ENCODE peak calls at places on chromosomes 7 and 10, in five cellular contexts. P, X, F, N and M are unnamed samples.
A peak's percentile ranks its signal among the peaks of the same experiment; 100 is the strongest.

GRCh38 chr7:50431316-50431715 is 18.8 kb downstream of the FIGNL1 start:
- DNase-seq in P (no peak), X (no peak), F (no peak), N (no peak), M (no peak)

GRCh38 chr7:4894482-4894881 is 11.0 kb upstream of the RADIL start:
- DNase-seq in P (no peak), X (no peak), F (no peak), N (no peak), M (no peak)

GRCh38 chr10:124450010-124450782 is at the start of gene NKX1-2:
- DNase-seq in P (no peak), X (no peak), F (no peak), N (no peak), M (no peak)

GRCh38 chr7:157474685-157475084 is 137.9 kb downstream of the DNAJB6 start:
- DNase-seq in P (no peak), X (peak; percentile 46), F (peak; percentile 26), N (no peak), M (peak; percentile 16)

GRCh38 chr7:69683002-69683401 is 84.7 kb downstream of the AUTS2 start:
- DNase-seq in P (no peak), X (no peak), F (peak; percentile 26), N (no peak), M (no peak)

GRCh38 chr7:31111109-31111451 is 59.0 kb downstream of the ADCYAP1R1 start:
- DNase-seq in P (no peak), X (no peak), F (no peak), N (no peak), M (no peak)

GRCh38 chr7:16926283-16926682 is 44.5 kb upstream of the AGR3 start:
- DNase-seq in P (peak; percentile 69), X (no peak), F (no peak), N (no peak), M (peak; percentile 41)

GRCh38 chr7:112201421-112201820 is 4.8 kb downstream of the DOCK4 start:
- DNase-seq in P (peak; percentile 71), X (no peak), F (no peak), N (no peak), M (no peak)

GRCh38 chr10:119653209-119653608 is 2.0 kb downstream of the BAG3 start:
- DNase-seq in P (no peak), X (no peak), F (no peak), N (no peak), M (no peak)

GRCh38 chr10:69709366-69709941 is 79.4 kb downstream of the FAM241B start:
- DNase-seq in P (no peak), X (no peak), F (no peak), N (no peak), M (no peak)

GRCh38 chr7:105769951-105770628 is 106.3 kb downstream of the ATXN7L1 start:
- DNase-seq in P (peak; percentile 19), X (no peak), F (no peak), N (no peak), M (no peak)

GRCh38 chr10:62732841-62733653 is 71.5 kb upstream of the ADO start:
- DNase-seq in P (peak; percentile 61), X (no peak), F (no peak), N (no peak), M (no peak)

GRCh38 chr7:96407427-96407826 is 85.5 kb upstream of the SLC25A13 start:
- DNase-seq in P (no peak), X (no peak), F (no peak), N (no peak), M (no peak)

GRCh38 chr10:100516847-100517246 is 2.8 kb downstream of the SEC31B start:
- DNase-seq in P (no peak), X (no peak), F (no peak), N (no peak), M (no peak)
- TF ChIP-seq CTCF in P (peak; percentile 37), X (peak; percentile 45), F (no peak), N (no peak), M (no peak)

GRCh38 chr10:95963202-95963991 is 55.6 kb downstream of the CC2D2B start:
- DNase-seq in P (no peak), X (no peak), F (no peak), N (no peak), M (no peak)
- H3K4me3 ChIP-seq in P (no peak overlapping the region), X (no peak overlapping the region), F (no peak overlapping the region), N (no peak overlapping the region), M (no peak overlapping the region)

GRCh38 chr7:56051339-56052191 is at the start of the genes CCT6A and PSPH:
- DNase-seq in P (peak; percentile 99), X (peak; percentile 95), F (peak; percentile 98), N (peak; percentile 98), M (peak; percentile 99)

GRCh38 chr7:56053993-56054392 is 2.4 kb downstream of the CCT6A start:
- DNase-seq in P (no peak), X (no peak), F (no peak), N (no peak), M (no peak)

GRCh38 chr7:56051053-56051338 is 248 bp downstream of the PSPH start:
- DNase-seq in P (no peak), X (no peak), F (no peak), N (no peak), M (no peak)

GRCh38 chr7:56048245-56048644 is 3.0 kb downstream of the PSPH start:
- DNase-seq in P (no peak), X (no peak), F (no peak), N (no peak), M (no peak)

GRCh38 chr7:56053379-56053778 is 1.8 kb downstream of the CCT6A start:
- DNase-seq in P (no peak), X (no peak), F (no peak), N (no peak), M (no peak)
- TF ChIP-seq CTCF in P (no peak), X (no peak), F (no peak), N (no peak), M (no peak)

GRCh38 chr10:6929157-6929830 is 349.2 kb upstream of the PRKCQ start:
- DNase-seq in P (no peak), X (no peak), F (no peak), N (no peak), M (no peak)
- H3K4me3 ChIP-seq in P (no peak overlapping the region), X (no peak overlapping the region), F (no peak overlapping the region), N (no peak overlapping the region), M (no peak overlapping the region)

GRCh38 chr7:20402297-20403230 is 71.9 kb downstream of the ITGB8 start:
- DNase-seq in P (no peak), X (no peak), F (no peak), N (no peak), M (no peak)
- TF ChIP-seq CTCF in P (peak; percentile 47), X (no peak), F (no peak), N (peak; percentile 43), M (peak; percentile 16)

GRCh38 chr10:112949128-112949823 is 771 bp upstream of the TCF7L2 start:
- DNase-seq in P (peak; percentile 46), X (no peak), F (no peak), N (no peak), M (no peak)
- H3K4me3 ChIP-seq in P (peak overlapping the region; percentile 87), X (peak overlapping the region; percentile 48), F (peak overlapping the region; percentile 64), N (peak overlapping the region; percentile 86), M (peak overlapping the region; percentile 75)

GRCh38 chr10:132452216-132452650 is 55.2 kb downstream of the PWWP2B start:
- DNase-seq in P (no peak), X (no peak), F (no peak), N (peak; percentile 65), M (no peak)
- TF ChIP-seq CTCF in P (peak; percentile 16), X (peak; percentile 52), F (no peak), N (no peak), M (no peak)

DNA sequence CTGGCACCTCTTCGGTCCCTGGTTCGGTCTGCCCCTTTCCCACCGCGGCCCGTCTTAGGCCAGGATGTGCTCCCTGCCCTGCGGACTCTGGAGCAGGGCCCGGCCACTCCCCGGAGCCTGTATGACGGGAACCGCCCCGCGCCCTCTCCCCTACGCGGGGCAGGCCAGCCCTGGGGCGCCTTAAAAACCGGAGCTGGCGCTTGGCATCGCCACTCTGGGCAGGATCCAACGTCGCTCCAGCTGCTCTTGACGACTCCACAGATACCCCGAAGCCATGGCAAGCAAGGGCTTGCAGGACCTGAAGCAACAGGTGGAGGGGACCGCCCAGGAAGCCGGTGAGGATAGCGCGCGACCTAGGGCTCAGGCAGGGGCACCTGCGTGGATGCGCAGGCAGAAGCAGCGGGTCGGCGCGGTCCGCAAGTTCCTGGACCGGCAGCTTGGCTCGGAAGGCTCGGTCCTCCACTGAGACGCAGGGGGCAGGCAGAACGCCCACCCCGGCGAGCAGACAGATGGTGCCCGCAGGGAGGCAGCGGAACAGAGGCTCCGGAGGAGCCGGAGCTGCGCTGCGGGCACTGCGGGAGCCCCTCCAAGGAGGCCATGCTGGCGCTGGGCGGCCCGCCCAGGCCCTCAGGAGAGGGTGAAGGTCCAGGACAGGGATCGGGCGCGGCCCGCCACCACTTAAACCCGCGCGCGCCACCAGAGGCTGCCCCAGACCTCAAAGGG is at the start of gene ADIRF:
- DNase-seq in P (no peak), X (no peak), F (peak; percentile 67), N (peak; percentile 82), M (peak; percentile 94)
- H3K4me3 ChIP-seq in P (peak within 1 kb of the TSS; percentile 34), X (no peak within 1 kb of the TSS), F (peak within 1 kb of the TSS; percentile 59), N (peak within 1 kb of the TSS; percentile 61), M (peak within 1 kb of the TSS; percentile 79)